ENCODE peak calls at places on chromosome 12, in six cellular contexts. V, E, X, B, G and H are unnamed samples. For H3K4me1, the result is how much of the 10 kb centered on the place peaks cover.

GRCh38 chr12:94171595-94171930 is 23.2 kb downstream of the PLXNC1 start:
- DNase-seq in G (no peak), V (no peak), X (no peak), B (no peak), E (no peak), H (no peak)

GRCh38 chr12:3218150-3218845 is 141.1 kb downstream of the TSPAN9 start:
- DNase-seq in E (peak), V (peak), B (peak), X (peak), G (peak), H (peak)

GRCh38 chr12:95169368-95169767 is 47.9 kb downstream of the FGD6 start:
- DNase-seq in X (no peak), E (no peak), B (no peak), V (peak), G (peak), H (no peak)

GRCh38 chr12:112422531-112422930 is 3.8 kb downstream of the PTPN11 start:
- DNase-seq in X (no peak), B (no peak), V (no peak), E (peak), G (no peak), H (no peak)

GRCh38 chr12:120999191-121000120 is 16.8 kb downstream of the C12orf43 start:
- DNase-seq in V (no peak), E (no peak), X (no peak), G (peak), B (no peak), H (no peak)

GRCh38 chr12:11722578-11723138 is 73.2 kb downstream of the ETV6 start:
- DNase-seq in B (no peak), G (no peak), E (no peak), V (no peak), X (no peak), H (no peak)

GRCh38 chr12:20174776-20175175 is 193.6 kb upstream of the PDE3A start:
- DNase-seq in V (no peak), E (no peak), B (no peak), G (no peak), X (no peak), H (no peak)

GRCh38 chr12:25014961-25015360 is 66.1 kb upstream of the BCAT1 start:
- DNase-seq in B (no peak), G (no peak), E (no peak), X (no peak), V (no peak), H (no peak)

GRCh38 chr12:52130695-52131094 is 51.2 kb downstream of the SMIM41 start:
- DNase-seq in B (peak), V (no peak), E (no peak), X (no peak), G (no peak), H (no peak)

GRCh38 chr12:29563636-29564035 is 66.2 kb upstream of the OVCH1 start:
- DNase-seq in V (no peak), G (no peak), X (no peak), B (no peak), E (no peak), H (no peak)
- H3K4me1 ChIP-seq in V (under half), G (half or more), X (under half), B (under half), E (under half), H (under half)

GRCh38 chr12:32517966-32518365 is 118.6 kb downstream of the FGD4 start:
- DNase-seq in B (no peak), G (no peak), V (no peak), X (no peak), E (no peak), H (no peak)

GRCh38 chr12:32512910-32513309 is 113.6 kb downstream of the FGD4 start:
- DNase-seq in X (no peak), V (no peak), E (no peak), G (no peak), B (no peak), H (no peak)

GRCh38 chr12:32515137-32515860 is 115.9 kb downstream of the FGD4 start:
- DNase-seq in V (no peak), G (no peak), B (no peak), X (no peak), E (no peak), H (no peak)

GRCh38 chr12:32519047-32519446 is 119.7 kb downstream of the FGD4 start:
- DNase-seq in B (no peak), X (no peak), G (no peak), E (no peak), V (no peak), H (no peak)

GRCh38 chr12:32516230-32516629 is 116.9 kb downstream of the FGD4 start:
- DNase-seq in E (no peak), G (no peak), X (no peak), V (no peak), B (no peak), H (no peak)
- TF ChIP-seq POLR2A in E (no peak), G (no peak), X (no peak), V (no peak), B (no peak), H (no peak)

GRCh38 chr12:79657136-79657535 is 33.6 kb downstream of the PAWR start:
- DNase-seq in X (no peak), B (no peak), V (no peak), E (no peak), G (no peak), H (no peak)
- H3K4me1 ChIP-seq in X (under half), B (under half), V (under half), E (under half), G (under half), H (under half)

GRCh38 chr12:96400631-96401060 is 407 bp upstream of the CDK17 start:
- DNase-seq in G (no peak), V (no peak), B (no peak), E (no peak), X (no peak), H (no peak)

GRCh38 chr12:96398422-96399080 is 1.7 kb downstream of the CDK17 start:
- DNase-seq in V (no peak), E (no peak), B (no peak), X (no peak), G (no peak), H (no peak)

GRCh38 chr12:96397756-96398421 is 2.4 kb downstream of the CDK17 start:
- DNase-seq in X (no peak), B (no peak), G (no peak), V (no peak), E (no peak), H (no peak)

GRCh38 chr12:96399919-96400630 is at the start of gene CDK17:
- DNase-seq in G (peak), X (peak), V (peak), B (peak), E (peak), H (peak)

GRCh38 chr12:96399081-96399918 is 939 bp downstream of the CDK17 start:
- DNase-seq in V (peak), G (peak), B (peak), E (peak), X (peak), H (peak)
- TF ChIP-seq POLR2A in V (no peak), G (no peak), B (peak), E (peak), X (peak), H (no peak)

DNA sequence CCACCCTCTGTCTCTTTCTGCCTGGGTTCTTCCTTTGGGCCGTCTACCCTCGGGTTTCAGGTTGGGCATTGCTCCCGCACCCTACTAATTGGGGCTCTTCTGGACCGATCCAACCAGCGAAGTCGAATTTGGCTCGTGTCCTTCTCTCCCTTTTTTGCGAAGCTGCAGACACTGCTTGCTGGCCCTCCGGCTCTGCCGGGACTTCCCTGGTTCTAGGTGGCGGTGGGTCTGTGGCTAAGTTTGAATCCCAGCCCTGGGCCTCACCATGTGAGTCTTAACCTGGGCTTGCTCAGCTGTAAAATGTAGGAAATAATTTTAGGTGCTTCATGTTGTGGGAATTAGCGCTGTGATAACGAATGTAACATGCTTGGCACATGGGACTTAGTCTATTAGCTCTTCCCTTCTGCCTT is 418 bp upstream of the CISTR start:
- DNase-seq in E (no peak), X (no peak), G (no peak), B (no peak), V (no peak), H (no peak)
- H3K4me1 ChIP-seq in E (under half), X (under half), G (half or more), B (under half), V (under half), H (under half)

DNA sequence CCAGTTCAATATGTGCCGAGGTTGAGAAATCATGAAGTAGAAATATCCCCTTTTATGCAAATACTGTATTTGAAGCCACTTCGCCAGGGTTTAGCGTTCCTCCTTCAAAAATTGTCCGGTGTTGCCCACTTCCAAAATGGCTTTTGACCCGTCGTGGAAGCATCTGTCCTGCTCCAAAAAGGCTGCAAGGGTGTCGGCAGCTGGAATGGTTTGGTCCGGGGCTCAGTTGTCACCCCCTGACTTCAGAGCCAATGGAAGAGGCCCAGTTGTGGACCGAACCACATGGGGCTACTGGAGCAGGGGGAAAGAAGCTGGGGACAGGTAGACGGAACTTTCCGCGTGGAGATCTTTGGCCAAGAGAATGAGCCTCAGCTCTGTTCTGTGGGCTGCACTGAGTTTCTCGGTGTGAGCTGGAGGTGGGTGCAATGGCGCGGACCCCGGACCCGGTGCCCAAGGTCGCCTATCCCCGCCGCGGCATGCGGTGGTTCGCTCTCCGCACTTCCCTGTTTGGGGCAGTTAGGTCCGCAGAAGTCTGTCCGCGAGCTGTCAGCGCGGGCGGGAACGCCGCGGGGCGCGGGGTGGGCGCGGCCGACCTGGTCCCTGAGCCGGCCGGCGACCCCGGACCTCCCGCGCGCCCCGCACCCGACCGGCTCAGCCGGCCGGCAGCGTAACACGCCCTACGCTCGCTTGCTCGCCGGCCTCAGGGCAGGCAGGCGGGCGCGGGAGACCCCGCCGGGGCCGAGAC is at the start of gene ANKRD13A:
- DNase-seq in X (peak), V (peak), E (peak), B (peak), G (peak), H (peak)
- TF ChIP-seq POLR2A in X (peak), V (peak), E (peak), B (no peak), G (no peak), H (no peak)

GRCh38 chr12:65899289-65899688 is 75.0 kb downstream of the HMGA2 start:
- DNase-seq in G (no peak), V (no peak), X (no peak), E (no peak), B (no peak), H (no peak)
- H3K4me1 ChIP-seq in G (under half), V (under half), X (under half), E (under half), B (under half), H (under half)

GRCh38 chr12:42325776-42326465 is at the start of the genes PPHLN1 and ZCRB1:
- DNase-seq in E (peak), X (peak), V (peak), G (peak), B (peak), H (peak)
- TF ChIP-seq POLR2A in E (peak), X (peak), V (peak), G (no peak), B (peak), H (peak)

GRCh38 chr12:12908252-12908651 is 16.9 kb downstream of the GPRC5A start:
- DNase-seq in B (no peak), V (no peak), E (no peak), X (no peak), G (no peak), H (no peak)
- H3K4me1 ChIP-seq in B (under half), V (under half), E (under half), X (under half), G (under half), H (under half)

GRCh38 chr12:27696293-27696652 is at the start of gene REP15:
- DNase-seq in E (no peak), G (no peak), B (no peak), V (no peak), X (no peak), H (no peak)
- TF ChIP-seq POLR2A in E (no peak), G (no peak), B (no peak), V (no peak), X (no peak), H (no peak)